ENCODE peak calls at places on chromosome 12, in four cellular contexts. R is colonic mucosa, I is fibroblast of lung, P is MM.1S. U is an unnamed sample.

GRCh38 chr12:64273527-64274403 is 51.7 kb upstream of the KICS2 start:
- DNase-seq in R (no peak), P (peak), I (no peak), U (peak)

GRCh38 chr12:130574402-130574801 is 141.7 kb downstream of the RIMBP2 start:
- DNase-seq in I (no peak), P (no peak), R (no peak), U (no peak)

GRCh38 chr12:102342281-102343006 is 137.9 kb downstream of the IGF1 start:
- DNase-seq in R (no peak), P (no peak), I (no peak), U (no peak)

GRCh38 chr12:24083787-24084186 is 134.3 kb upstream of the SOX5 start:
- DNase-seq in R (no peak), P (no peak), I (no peak), U (no peak)

GRCh38 chr12:30974746-30975500 is 48.4 kb downstream of the TSPAN11 start:
- DNase-seq in P (no peak), R (no peak), I (no peak), U (no peak)

GRCh38 chr12:31280183-31280582 is 45.8 kb downstream of the SINHCAF start:
- DNase-seq in I (peak), R (no peak), P (no peak), U (no peak)

GRCh38 chr12:86256169-86256568 is at the start of gene MGAT4C:
- DNase-seq in R (no peak), I (peak), P (no peak), U (no peak)

GRCh38 chr12:44307506-44308168 is 471.8 kb downstream of the TMEM117 start:
- DNase-seq in P (peak), I (no peak), R (no peak), U (no peak)

GRCh38 chr12:67811437-67812361 is 163.2 kb downstream of the DYRK2 start:
- DNase-seq in I (peak), R (no peak), P (no peak), U (no peak)

GRCh38 chr12:127964717-127965116 is 302.3 kb upstream of the TMEM132C start:
- DNase-seq in P (no peak), I (peak), R (peak), U (peak)

GRCh38 chr12:100669922-100670321 is 96.4 kb downstream of the GAS2L3 start:
- DNase-seq in I (no peak), R (no peak), P (no peak), U (no peak)

GRCh38 chr12:130620281-130620680 is 95.8 kb downstream of the RIMBP2 start:
- DNase-seq in P (no peak), I (no peak), R (no peak), U (no peak)

GRCh38 chr12:111758120-111758561 is 8.6 kb upstream of the ALDH2 start:
- DNase-seq in R (no peak), I (no peak), P (no peak), U (no peak)

GRCh38 chr12:123337053-123337452 is 27.6 kb downstream of the SBNO1 start:
- DNase-seq in I (no peak), P (no peak), R (no peak), U (no peak)

GRCh38 chr12:108930155-108930554 is 50.3 kb downstream of the DAO start:
- DNase-seq in I (no peak), R (peak), P (no peak), U (no peak)

GRCh38 chr12:104721065-104721458 is 237.0 kb downstream of the SLC41A2 start:
- DNase-seq in R (no peak), I (no peak), P (no peak), U (no peak)

GRCh38 chr12:30700216-30700900 is 4.7 kb upstream of the IPO8 start:
- DNase-seq in R (no peak), P (no peak), I (no peak), U (no peak)

GRCh38 chr12:23830210-23830609 is 119.3 kb downstream of the SOX5 start:
- DNase-seq in I (no peak), R (no peak), P (no peak), U (no peak)

GRCh38 chr12:69447892-69448291 is 22.3 kb upstream of the FRS2 start:
- DNase-seq in P (no peak), R (no peak), I (no peak), U (no peak)

GRCh38 chr12:107130830-107131760 is 37.7 kb upstream of the CRY1 start:
- DNase-seq in P (no peak), R (no peak), I (no peak), U (no peak)

GRCh38 chr12:29146201-29146600 is 2.9 kb upstream of the FAR2 start:
- DNase-seq in P (no peak), R (no peak), I (no peak), U (no peak)

GRCh38 chr12:47509398-47509851 is 196.4 kb downstream of the RPAP3 start:
- DNase-seq in R (no peak), I (peak), P (no peak), U (peak)

GRCh38 chr12:71671311-71671710 is 7.2 kb downstream of the THAP2 start:
- DNase-seq in P (no peak), I (no peak), R (no peak), U (no peak)

GRCh38 chr12:130911193-130911592 is 39.3 kb downstream of the RAN start:
- DNase-seq in I (no peak), P (no peak), R (no peak), U (no peak)

GRCh38 chr12:106754331-106754730 is 20.2 kb upstream of the RIC8B start:
- DNase-seq in R (no peak), I (no peak), P (no peak), U (no peak)

GRCh38 chr12:113611652-113612051 is 140.0 kb upstream of the LHX5 start:
- DNase-seq in P (no peak), R (no peak), I (no peak), U (no peak)

GRCh38 chr12:85568395-85569103 is 267.7 kb downstream of the RASSF9 start:
- DNase-seq in P (no peak), I (peak), R (no peak), U (no peak)

GRCh38 chr12:3602488-3602887 is 111.5 kb downstream of the PRMT8 start:
- DNase-seq in P (no peak), R (no peak), I (no peak), U (no peak)

GRCh38 chr12:104219361-104219892 is 3.8 kb downstream of the TXNRD1 start:
- DNase-seq in R (no peak), P (no peak), I (peak), U (peak)

GRCh38 chr12:111398530-111398929 is 7.2 kb upstream of the SH2B3 start:
- DNase-seq in R (no peak), I (no peak), P (no peak), U (no peak)

GRCh38 chr12:75315518-75315917 is 14.6 kb downstream of the CAPS2 start:
- DNase-seq in R (no peak), P (no peak), I (peak), U (peak)

GRCh38 chr12:121837680-121838079 is 21.0 kb downstream of the HPD start:
- DNase-seq in P (no peak), I (no peak), R (no peak), U (no peak)

GRCh38 chr12:59118356-59118755 is 198.1 kb upstream of the LRIG3 start:
- DNase-seq in P (no peak), I (no peak), R (no peak), U (no peak)

GRCh38 chr12:18430425-18431048 is 169.2 kb downstream of the PIK3C2G start:
- DNase-seq in P (peak), I (peak), R (peak), U (peak)

GRCh38 chr12:46661161-46661845 is 164.5 kb downstream of the SLC38A4 start:
- DNase-seq in P (peak), I (peak), R (peak), U (peak)

GRCh38 chr12:62716866-62717477 is 218.0 kb downstream of the PPM1H start:
- DNase-seq in I (peak), R (no peak), P (no peak), U (no peak)

GRCh38 chr12:52495385-52495784 is 2.3 kb upstream of the KRT6A start:
- DNase-seq in I (peak), P (no peak), R (no peak), U (no peak)

GRCh38 chr12:53735556-53735955 is 8.3 kb upstream of the CALCOCO1 start:
- DNase-seq in P (no peak), R (no peak), I (no peak), U (no peak)

GRCh38 chr12:50764861-50765324 is 992 bp downstream of the ATF1 start:
- DNase-seq in R (peak), I (peak), P (peak), U (peak)

GRCh38 chr12:69189378-69189978 is 49.9 kb upstream of the CPSF6 start:
- DNase-seq in I (no peak), P (no peak), R (no peak), U (no peak)

GRCh38 chr12:124426594-124427550 is 132.0 kb downstream of the RFLNA start:
- DNase-seq in I (no peak), R (no peak), P (no peak), U (no peak)

GRCh38 chr12:124430491-124430890 is 135.6 kb downstream of the RFLNA start:
- DNase-seq in P (no peak), I (no peak), R (no peak), U (no peak)

GRCh38 chr12:124428792-124429281 is 133.9 kb downstream of the RFLNA start:
- DNase-seq in R (no peak), P (no peak), I (no peak), U (no peak)

GRCh38 chr12:124428136-124428791 is 133.4 kb downstream of the RFLNA start:
- DNase-seq in I (peak), P (no peak), R (no peak), U (peak)

GRCh38 chr12:124429535-124429934 is 134.6 kb downstream of the RFLNA start:
- DNase-seq in I (no peak), R (no peak), P (no peak), U (no peak)
- H3K9ac ChIP-seq in I (peak), R (no peak), P (no peak), U (no peak)

DNA sequence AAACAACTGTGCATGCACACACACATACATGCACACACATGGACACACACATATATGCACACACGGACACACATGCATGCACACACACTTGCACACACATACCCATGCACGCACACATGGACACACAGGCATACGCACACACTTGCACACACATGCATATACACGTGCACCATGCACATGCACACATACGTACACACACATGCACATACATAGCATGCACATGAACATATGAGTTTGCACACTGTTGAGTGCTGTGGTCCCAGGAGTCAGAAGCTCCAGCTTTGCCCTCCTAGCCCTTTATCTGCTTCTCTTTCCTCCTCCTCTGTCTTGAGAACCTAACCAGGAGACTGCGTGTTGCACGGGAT is 3.7 kb upstream of the LRTM2 start:
- DNase-seq in R (no peak), P (no peak), I (no peak), U (no peak)
- H3K9ac ChIP-seq in R (no peak), P (no peak), I (no peak), U (no peak)

GRCh38 chr12:110270125-110270962 is 10.7 kb upstream of the ATP2A2 start:
- DNase-seq in I (peak), R (no peak), P (no peak), U (peak)
- H3K9ac ChIP-seq in I (no peak), R (no peak), P (no peak), U (no peak)

GRCh38 chr12:26317942-26318565 is 122.7 kb downstream of the SSPN start:
- DNase-seq in R (no peak), I (peak), P (no peak), U (peak)

GRCh38 chr12:26319511-26319910 is 124.1 kb downstream of the SSPN start:
- DNase-seq in P (no peak), I (peak), R (no peak), U (peak)

GRCh38 chr12:26318661-26319068 is 123.3 kb downstream of the SSPN start:
- DNase-seq in P (no peak), I (peak), R (peak), U (peak)
- H3K9ac ChIP-seq in P (no peak), I (no peak), R (no peak), U (peak)

GRCh38 chr12:88897723-88898122 is 317.5 kb upstream of the KITLG start:
- DNase-seq in P (no peak), R (no peak), I (peak), U (peak)
- H3K9ac ChIP-seq in P (no peak), R (no peak), I (no peak), U (no peak)

U was measured in adipocyte.